ENCODE peak calls at places on chromosomes 5 and 9, in six cellular contexts. T is GM13976, P is heart right ventricle, W is Panc1, C is tibial artery, I is GM10248. K is an unnamed sample.
A peak's percentile ranks its signal among the peaks of the same experiment; 100 is the strongest.

GRCh38 chr9:122786338-122786737 is 2.4 kb upstream of the OR5C1 start:
- DNase-seq in T (no peak), P (no peak), I (no peak), C (no peak), W (no peak), K (no peak)

GRCh38 chr9:114588671-114589526 is 1.3 kb downstream of the ATP6V1G1 start:
- DNase-seq in C (no peak), W (no peak), P (no peak), T (no peak), I (no peak), K (no peak)

GRCh38 chr5:155250601-155251000 is 237.0 kb downstream of the KIF4B start:
- DNase-seq in T (no peak), I (no peak), W (no peak), P (no peak), C (no peak), K (no peak)

GRCh38 chr9:92064711-92065110 is 50.5 kb downstream of the SPTLC1 start:
- DNase-seq in I (no peak), P (no peak), W (no peak), T (no peak), C (no peak), K (no peak)

GRCh38 chr5:170737591-170737990 is 45.9 kb upstream of the GABRP start:
- DNase-seq in I (no peak), C (no peak), W (no peak), T (no peak), P (no peak), K (no peak)

GRCh38 chr5:111792659-111793058 is 35.7 kb upstream of the NREP start:
- DNase-seq in T (no peak), W (no peak), P (no peak), I (no peak), C (no peak), K (no peak)

GRCh38 chr9:17905356-17906203 is 326.7 kb downstream of the SH3GL2 start:
- DNase-seq in C (peak; percentile 67), P (no peak), T (no peak), I (no peak), W (no peak), K (no peak)

GRCh38 chr9:129458663-129459549 is 162.0 kb downstream of the C9orf50 start:
- DNase-seq in P (peak; percentile 67), C (peak; percentile 89), T (no peak), W (no peak), I (no peak), K (no peak)

GRCh38 chr9:89530721-89531120 is 32.8 kb upstream of the SEMA4D start:
- DNase-seq in C (no peak), I (no peak), P (no peak), T (no peak), W (no peak), K (no peak)

GRCh38 chr9:79127661-79128060 is 444.1 kb upstream of the TLE4 start:
- DNase-seq in T (no peak), C (no peak), P (no peak), I (no peak), W (no peak), K (no peak)

GRCh38 chr5:134600600-134600999 is 32.0 kb downstream of the SAR1B start:
- DNase-seq in C (no peak), P (no peak), W (no peak), T (no peak), I (no peak), K (no peak)

GRCh38 chr5:132461671-132462070 is 28.9 kb downstream of the IRF1 start:
- DNase-seq in P (no peak), I (no peak), C (no peak), T (no peak), W (no peak), K (no peak)

GRCh38 chr5:57277085-57277484 is 103.2 kb downstream of the GPBP1 start:
- DNase-seq in C (no peak), W (no peak), I (no peak), T (no peak), P (no peak), K (no peak)
- TF ChIP-seq CTCF in C (no peak), W (peak; percentile 53), I (no peak), T (peak; percentile 4), P (peak; percentile 24), K (no peak)

GRCh38 chr5:6633469-6634326 is 458 bp downstream of the SRD5A1 start:
- DNase-seq in P (peak; percentile 16), I (no peak), C (peak; percentile 69), W (no peak), T (no peak), K (no peak)
- TF ChIP-seq CTCF in P (no peak), I (no peak), C (no peak), W (no peak), T (no peak), K (no peak)

GRCh38 chr5:9514968-9515367 is 30.9 kb downstream of the SEMA5A start:
- DNase-seq in W (no peak), C (no peak), T (no peak), P (no peak), I (no peak), K (no peak)

GRCh38 chr5:9512452-9512851 is 33.4 kb downstream of the SEMA5A start:
- DNase-seq in T (no peak), I (no peak), W (no peak), C (no peak), P (no peak), K (no peak)

GRCh38 chr5:9515451-9515850 is 30.4 kb downstream of the SEMA5A start:
- DNase-seq in C (no peak), T (no peak), I (no peak), P (peak; percentile 52), W (no peak), K (no peak)

GRCh38 chr5:9516591-9516990 is 29.3 kb downstream of the SEMA5A start:
- DNase-seq in T (no peak), P (no peak), C (no peak), I (no peak), W (no peak), K (no peak)

GRCh38 chr5:9513825-9514224 is 32.0 kb downstream of the SEMA5A start:
- DNase-seq in C (no peak), I (no peak), W (no peak), T (no peak), P (no peak), K (no peak)
- TF ChIP-seq CTCF in C (peak; percentile 18), I (no peak), W (peak; percentile 24), T (no peak), P (no peak), K (no peak)

GRCh38 chr5:54187694-54188093 is 122.7 kb downstream of the ARL15 start:
- DNase-seq in T (no peak), P (no peak), C (no peak), I (no peak), W (no peak), K (no peak)

GRCh38 chr5:54180616-54181015 is 129.8 kb downstream of the ARL15 start:
- DNase-seq in I (no peak), P (no peak), W (no peak), T (no peak), C (no peak), K (no peak)

GRCh38 chr5:54184797-54185196 is 125.6 kb downstream of the ARL15 start:
- DNase-seq in P (no peak), W (no peak), T (no peak), C (no peak), I (no peak), K (no peak)

GRCh38 chr5:54186912-54187445 is 123.4 kb downstream of the ARL15 start:
- DNase-seq in T (no peak), I (no peak), P (peak; percentile 29), W (no peak), C (no peak), K (no peak)

GRCh38 chr5:54186108-54186507 is 124.3 kb downstream of the ARL15 start:
- DNase-seq in P (no peak), T (no peak), I (no peak), C (no peak), W (no peak), K (no peak)
- TF ChIP-seq CTCF in P (no peak), T (no peak), I (no peak), C (no peak), W (no peak), K (no peak)

GRCh38 chr9:94176582-94176981 is 82.5 kb upstream of the ZNF169 start:
- DNase-seq in C (no peak), T (no peak), P (no peak), W (no peak), I (no peak), K (no peak)
- TF ChIP-seq CTCF in C (no peak), T (no peak), P (no peak), W (no peak), I (no peak), K (no peak)

DNA sequence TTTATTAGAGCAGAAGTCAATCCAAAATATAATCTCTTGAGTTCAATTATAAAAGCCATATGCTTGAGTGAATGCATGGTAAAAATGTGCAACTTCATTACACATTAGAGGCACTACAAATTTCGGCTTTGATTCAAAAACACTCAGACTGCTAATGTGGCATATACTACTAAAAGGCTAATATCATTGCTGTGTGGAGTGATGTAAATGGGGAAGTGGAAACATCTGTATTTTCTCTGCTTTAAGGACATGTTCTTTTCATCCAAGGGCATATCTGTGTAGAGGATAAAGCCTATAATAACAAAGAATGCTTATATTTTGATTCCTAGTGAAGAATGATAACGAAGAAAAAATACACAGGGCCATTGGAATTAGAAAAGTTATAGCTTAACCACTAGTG is 643.9 kb upstream of the ZNF608 start:
- DNase-seq in P (no peak), C (no peak), T (no peak), I (no peak), W (no peak), K (no peak)
- TF ChIP-seq CTCF in P (no peak), C (no peak), T (no peak), I (no peak), W (no peak), K (no peak)

GRCh38 chr5:66015296-66015960 is 89.1 kb downstream of the ERBIN start:
- DNase-seq in W (no peak), C (no peak), T (no peak), P (no peak), I (no peak), K (no peak)
- TF ChIP-seq CTCF in W (no peak), C (no peak), T (no peak), P (no peak), I (no peak), K (no peak)